ENCODE peak calls at places on chromosomes 11 and 22, in six cellular contexts. I is fibroblast of the aortic adventitia, E is breast epithelium, C is H1, Y is AG09309, Z is AG04450. K is an unnamed sample.

GRCh38 chr11:104094576-104094975 is 58.1 kb downstream of the DDI1 start:
- DNase-seq in I (peak), E (no peak), C (no peak), Y (no peak), Z (no peak), K (no peak)

GRCh38 chr22:19648419-19648929 is 65.8 kb upstream of the SEPTIN5 start:
- DNase-seq in I (no peak), E (no peak), C (no peak), Y (no peak), Z (no peak), K (no peak)

GRCh38 chr11:31218847-31219246 is 150.7 kb downstream of the DCDC1 start:
- DNase-seq in I (no peak), E (no peak), C (no peak), Y (no peak), Z (no peak), K (no peak)

GRCh38 chr11:133162228-133162627 is 370.1 kb downstream of the OPCML start:
- DNase-seq in I (no peak), E (no peak), C (no peak), Y (no peak), Z (no peak), K (no peak)

GRCh38 chr11:105910095-105910715 is 111.8 kb downstream of the MSANTD4 start:
- DNase-seq in I (no peak), E (no peak), C (no peak), Y (no peak), Z (peak), K (no peak)

GRCh38 chr11:64152841-64153691 is 12.8 kb downstream of the MACROD1 start:
- DNase-seq in I (peak), E (peak), C (peak), Y (no peak), Z (no peak), K (peak)

GRCh38 chr11:30706276-30706675 is 120.1 kb upstream of the MPPED2 start:
- DNase-seq in I (no peak), E (no peak), C (no peak), Y (no peak), Z (no peak), K (no peak)

GRCh38 chr11:66015936-66016792 is 4.4 kb downstream of the CST6 start:
- DNase-seq in I (no peak), E (no peak), C (no peak), Y (no peak), Z (no peak), K (no peak)

GRCh38 chr22:44057411-44057987 is 33.4 kb downstream of the PARVB start:
- DNase-seq in I (peak), E (no peak), C (no peak), Y (no peak), Z (no peak), K (no peak)

GRCh38 chr11:6616596-6617250 is 2.5 kb downstream of the TPP1 start:
- DNase-seq in I (no peak), E (no peak), C (no peak), Y (no peak), Z (no peak), K (no peak)

GRCh38 chr11:69088676-69089146 is 40.0 kb downstream of the TPCN2 start:
- DNase-seq in I (peak), E (peak), C (peak), Y (no peak), Z (peak), K (peak)

GRCh38 chr11:123217897-123218296 is 22.8 kb upstream of the CLMP start:
- DNase-seq in I (no peak), E (no peak), C (no peak), Y (no peak), Z (no peak), K (no peak)

GRCh38 chr11:78510597-78510996 is 64.1 kb downstream of the NARS2 start:
- DNase-seq in I (no peak), E (no peak), C (no peak), Y (no peak), Z (no peak), K (no peak)

GRCh38 chr22:40310081-40310770 is 36.1 kb upstream of the ADSL start:
- DNase-seq in I (peak), E (no peak), C (no peak), Y (peak), Z (peak), K (no peak)

GRCh38 chr11:102451693-102452460 is 688 bp downstream of the TMEM123 start:
- DNase-seq in I (peak), E (no peak), C (peak), Y (no peak), Z (no peak), K (no peak)

GRCh38 chr11:126654886-126655806 is 299.7 kb downstream of the ST3GAL4 start:
- DNase-seq in I (peak), E (no peak), C (no peak), Y (no peak), Z (no peak), K (no peak)

DNA sequence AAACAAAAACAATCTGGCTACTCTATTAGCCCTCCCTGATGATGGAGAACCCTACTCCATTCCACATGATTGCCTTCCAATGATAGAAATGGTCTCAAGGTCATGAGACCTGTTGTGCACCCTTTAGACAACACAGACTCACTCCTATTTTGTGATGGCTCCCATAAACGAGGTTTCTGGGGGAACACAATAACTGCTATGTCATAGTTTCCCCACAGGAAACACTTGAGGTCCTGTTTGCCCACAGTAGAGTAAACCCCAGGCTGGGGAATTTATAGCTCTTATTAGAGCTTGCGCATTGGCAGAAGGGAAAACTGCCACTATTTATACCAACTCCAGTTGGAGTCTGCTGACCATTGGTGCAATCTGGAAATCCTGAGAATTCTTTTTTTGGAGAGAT is 28.7 kb downstream of the MIF start:
- DNase-seq in I (no peak), E (no peak), C (no peak), Y (no peak), Z (no peak), K (no peak)
- TF ChIP-seq CTCF in I (no peak), E (no peak), C (no peak), Y (no peak), Z (no peak), K (no peak)

DNA sequence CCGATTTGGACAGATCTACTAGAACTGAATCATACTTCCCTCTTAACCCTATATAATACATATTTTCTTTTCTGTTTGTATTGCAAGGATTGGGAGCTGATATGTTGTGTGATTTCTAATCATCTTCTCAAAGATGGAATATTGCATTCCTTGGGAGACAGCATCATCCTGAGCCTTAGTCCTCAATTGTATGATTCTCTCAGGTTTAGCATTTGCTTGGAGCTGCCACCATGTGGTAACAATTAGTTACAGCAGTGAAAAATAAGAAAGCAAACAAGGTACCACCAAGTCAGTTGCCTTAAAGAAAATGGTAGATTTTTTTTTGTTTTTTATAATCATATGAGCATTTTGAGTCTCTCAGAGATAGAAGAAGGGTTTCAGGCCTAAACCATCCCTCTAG is 11.9 kb downstream of the SNX19 start:
- DNase-seq in I (no peak), E (no peak), C (no peak), Y (no peak), Z (no peak), K (no peak)
- TF ChIP-seq CTCF in I (peak), E (no peak), C (no peak), Y (peak), Z (no peak), K (peak)

DNA sequence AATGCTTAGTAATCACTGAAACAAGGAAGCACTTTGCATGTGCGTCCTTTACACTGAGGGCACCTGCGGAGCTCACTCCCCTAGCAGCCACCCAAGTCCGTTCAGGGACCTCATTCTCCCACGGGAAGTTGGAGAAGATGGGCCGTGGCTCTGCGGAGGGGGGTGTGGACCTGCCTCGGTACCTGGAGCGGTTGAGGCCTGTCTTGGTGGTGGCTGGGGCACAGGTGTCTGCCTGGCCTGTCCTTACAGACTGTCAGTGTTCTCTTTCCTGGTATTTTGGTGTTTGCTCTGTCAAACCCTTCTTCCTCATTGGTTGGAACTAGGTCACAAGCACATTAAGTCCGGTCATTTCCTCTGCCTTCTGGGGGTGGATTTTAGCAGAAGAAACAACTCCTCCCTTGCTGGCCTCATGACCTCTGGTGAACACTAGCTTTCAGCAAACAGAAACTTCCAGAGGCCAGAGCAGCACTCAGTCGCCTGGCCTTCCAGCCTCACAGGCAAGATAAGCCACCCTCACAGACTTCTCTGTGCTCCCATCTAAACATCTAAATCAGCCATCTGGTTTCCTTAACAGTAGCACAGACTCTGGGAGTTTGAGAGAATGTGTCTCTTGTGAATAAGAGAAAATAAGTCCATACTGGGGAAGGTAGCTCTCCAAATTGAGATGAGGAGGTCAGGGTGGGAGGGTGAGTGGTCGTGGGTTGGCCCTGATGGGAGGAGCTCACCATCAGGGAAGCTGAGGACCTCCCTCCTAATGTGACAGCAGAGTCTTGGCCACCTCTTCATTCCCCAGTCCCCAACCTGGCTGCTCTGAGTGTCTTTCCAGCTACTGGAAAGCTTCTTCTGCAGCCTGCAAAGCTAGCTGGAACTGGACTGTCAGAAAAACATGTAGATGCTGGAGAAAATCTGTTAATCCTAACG is 8.6 kb downstream of the SNAP29 start:
- DNase-seq in I (peak), E (no peak), C (no peak), Y (no peak), Z (no peak), K (no peak)
- TF ChIP-seq CTCF in I (no peak), E (no peak), C (no peak), Y (no peak), Z (no peak), K (no peak)

DNA sequence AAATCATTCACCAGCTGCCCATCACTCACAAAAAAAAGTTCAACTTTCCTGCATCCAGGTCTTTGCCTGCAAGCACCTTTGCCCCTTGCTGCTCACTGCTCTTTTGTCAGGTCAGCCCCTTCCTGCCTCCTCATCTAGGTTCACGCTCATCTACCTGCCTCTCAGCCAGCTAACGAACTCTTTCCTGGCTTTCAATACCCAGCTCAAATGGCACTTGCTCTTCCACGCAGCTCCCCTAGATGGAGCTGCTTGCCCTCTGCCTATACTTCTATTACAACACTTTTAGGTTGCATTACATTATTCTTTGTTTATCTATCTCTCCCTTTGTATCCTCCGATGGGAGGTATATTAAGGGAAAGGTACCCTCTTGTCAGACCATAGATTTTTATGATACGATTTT is 78.9 kb upstream of the TBCEL start:
- DNase-seq in I (no peak), E (no peak), C (no peak), Y (no peak), Z (no peak), K (no peak)
- TF ChIP-seq CTCF in I (peak), E (no peak), C (peak), Y (peak), Z (no peak), K (peak)

GRCh38 chr11:117817213-117818035 is 7.1 kb downstream of the FXYD2 start:
- DNase-seq in I (peak), E (peak), C (peak), Y (peak), Z (peak), K (no peak)

GRCh38 chr11:117816846-117817212 is 7.7 kb downstream of the FXYD2 start:
- DNase-seq in I (no peak), E (no peak), C (no peak), Y (no peak), Z (no peak), K (no peak)

GRCh38 chr11:117820071-117820470 is 4.5 kb downstream of the FXYD2 start:
- DNase-seq in I (no peak), E (no peak), C (no peak), Y (no peak), Z (no peak), K (no peak)

GRCh38 chr11:117819096-117820040 is 5.2 kb downstream of the FXYD2 start:
- DNase-seq in I (peak), E (no peak), C (peak), Y (no peak), Z (peak), K (no peak)

DNA sequence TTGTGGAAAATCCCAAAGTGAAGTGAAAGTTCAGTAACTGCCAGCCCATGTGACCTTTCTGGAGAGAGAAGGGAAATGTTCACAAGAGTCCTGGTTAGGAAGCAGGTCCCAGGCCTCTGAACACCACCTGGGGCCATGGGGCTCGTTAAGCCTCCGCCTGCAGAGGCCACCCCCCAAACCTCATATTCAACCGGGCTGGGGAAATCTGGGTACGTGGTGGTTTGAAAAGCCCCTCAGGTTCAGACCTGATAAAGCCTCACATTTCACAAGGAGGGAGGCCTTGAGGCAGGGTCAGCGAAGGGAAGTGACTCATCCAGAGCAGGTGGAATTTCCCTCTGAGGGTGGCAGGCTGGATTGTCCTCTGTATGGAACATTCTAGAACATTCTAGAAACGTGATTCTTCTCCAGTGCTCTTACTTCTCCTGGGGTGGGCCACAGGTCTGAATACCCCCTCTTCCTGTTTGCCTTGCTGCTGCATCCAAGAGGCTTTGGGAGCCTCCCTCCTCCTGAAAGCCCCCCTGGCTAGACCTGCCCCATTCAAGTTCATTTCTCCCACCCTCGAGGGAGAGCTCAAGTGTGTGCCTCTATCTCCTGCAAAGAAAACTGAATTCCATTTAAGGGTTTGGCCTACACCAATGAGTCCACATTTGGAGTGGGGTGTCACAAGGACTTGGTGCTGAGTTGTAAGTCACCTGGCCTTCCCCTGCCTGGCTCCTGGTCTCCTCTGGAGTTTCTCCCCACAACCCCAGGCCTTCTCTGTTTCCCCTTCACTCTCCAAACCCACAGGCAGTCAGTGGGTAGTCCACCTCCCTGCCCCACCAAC is 6.3 kb downstream of the FXYD2 start:
- DNase-seq in I (no peak), E (no peak), C (no peak), Y (no peak), Z (no peak), K (no peak)
- TF ChIP-seq CTCF in I (no peak), E (no peak), C (no peak), Y (no peak), Z (no peak), K (no peak)

GRCh38 chr11:114122668-114123067 is 63.2 kb downstream of the ZBTB16 start:
- DNase-seq in I (no peak), E (no peak), C (no peak), Y (no peak), Z (no peak), K (no peak)
- TF ChIP-seq CTCF in I (no peak), E (no peak), C (no peak), Y (no peak), Z (no peak), K (no peak)

GRCh38 chr22:27919943-27920755 is 1.1 kb upstream of the PITPNB start:
- DNase-seq in I (peak), E (no peak), C (no peak), Y (no peak), Z (no peak), K (no peak)
- TF ChIP-seq CTCF in I (peak), E (no peak), C (no peak), Y (no peak), Z (peak), K (no peak)

K was measured in D721Med.